ENCODE peak calls at places on chromosomes 7 and 10, in four cellular contexts. L is brain microvascular endothelial cell, Y is AG09319, R is GM10248. K is an unnamed sample.

GRCh38 chr7:90850516-90850915 is 254.4 kb downstream of the CDK14 start:
- DNase-seq in L (no peak), Y (no peak), R (no peak), K (no peak)

GRCh38 chr10:131803863-131804425 is 96.9 kb upstream of the PPP2R2D start:
- DNase-seq in L (no peak), Y (no peak), R (no peak), K (no peak)

GRCh38 chr7:73828107-73828803 is 2.5 kb upstream of the CLDN4 start:
- DNase-seq in L (peak; percentile 57), Y (no peak), R (no peak), K (no peak)

GRCh38 chr10:92574545-92575377 is 868 bp upstream of the IDE start:
- DNase-seq in L (peak; percentile 32), Y (no peak), R (peak; percentile 46), K (no peak)

GRCh38 chr7:112726076-112726475 is 64.1 kb downstream of the TMEM168 start:
- DNase-seq in L (no peak), Y (no peak), R (no peak), K (no peak)

GRCh38 chr10:84256510-84257342 is 11.9 kb downstream of the RGR start:
- DNase-seq in L (peak; percentile 31), Y (no peak), R (peak; percentile 51), K (no peak)

GRCh38 chr7:22658031-22658430 is 69.0 kb upstream of the IL6 start:
- DNase-seq in L (no peak), Y (no peak), R (no peak), K (no peak)

GRCh38 chr10:58609525-58610150 is 97.0 kb downstream of the BICC1 start:
- DNase-seq in L (no peak), Y (no peak), R (no peak), K (no peak)

GRCh38 chr7:130091999-130092398 is 21.7 kb downstream of the KLHDC10 start:
- DNase-seq in L (no peak), Y (no peak), R (no peak), K (no peak)

GRCh38 chr7:130095812-130096211 is 25.5 kb downstream of the KLHDC10 start:
- DNase-seq in L (no peak), Y (peak; percentile 20), R (no peak), K (no peak)

GRCh38 chr7:130092598-130092997 is 22.3 kb downstream of the KLHDC10 start:
- DNase-seq in L (no peak), Y (no peak), R (no peak), K (no peak)

GRCh38 chr7:130099331-130099730 is 29.0 kb downstream of the KLHDC10 start:
- DNase-seq in L (no peak), Y (no peak), R (no peak), K (no peak)

GRCh38 chr7:130096243-130096827 is 26.0 kb downstream of the KLHDC10 start:
- DNase-seq in L (no peak), Y (no peak), R (no peak), K (no peak)
- TF ChIP-seq CTCF in L (peak; percentile 29), Y (peak; percentile 7), R (no peak), K (no peak)

GRCh38 chr10:76631054-76631453 is 1006.6 kb downstream of the KCNMA1 start:
- DNase-seq in L (no peak), Y (no peak), R (no peak), K (no peak)

GRCh38 chr10:76626406-76626805 is 1011.2 kb downstream of the KCNMA1 start:
- DNase-seq in L (no peak), Y (no peak), R (no peak), K (no peak)

GRCh38 chr10:76632158-76633051 is 1005.2 kb downstream of the KCNMA1 start:
- DNase-seq in L (no peak), Y (no peak), R (no peak), K (no peak)

GRCh38 chr10:76624470-76624869 is 1013.1 kb downstream of the KCNMA1 start:
- DNase-seq in L (no peak), Y (no peak), R (peak; percentile 55), K (peak; percentile 55)

GRCh38 chr10:76628801-76629200 is 1008.8 kb downstream of the KCNMA1 start:
- DNase-seq in L (no peak), Y (no peak), R (no peak), K (no peak)
- TF ChIP-seq CTCF in L (no peak), Y (no peak), R (no peak), K (no peak)

GRCh38 chr10:22617516-22617915 is 96.9 kb downstream of the PIP4K2A start:
- DNase-seq in L (no peak), Y (no peak), R (no peak), K (no peak)
- TF ChIP-seq CTCF in L (peak; percentile 24), Y (no peak), R (peak; percentile 16), K (peak; percentile 31)

DNA sequence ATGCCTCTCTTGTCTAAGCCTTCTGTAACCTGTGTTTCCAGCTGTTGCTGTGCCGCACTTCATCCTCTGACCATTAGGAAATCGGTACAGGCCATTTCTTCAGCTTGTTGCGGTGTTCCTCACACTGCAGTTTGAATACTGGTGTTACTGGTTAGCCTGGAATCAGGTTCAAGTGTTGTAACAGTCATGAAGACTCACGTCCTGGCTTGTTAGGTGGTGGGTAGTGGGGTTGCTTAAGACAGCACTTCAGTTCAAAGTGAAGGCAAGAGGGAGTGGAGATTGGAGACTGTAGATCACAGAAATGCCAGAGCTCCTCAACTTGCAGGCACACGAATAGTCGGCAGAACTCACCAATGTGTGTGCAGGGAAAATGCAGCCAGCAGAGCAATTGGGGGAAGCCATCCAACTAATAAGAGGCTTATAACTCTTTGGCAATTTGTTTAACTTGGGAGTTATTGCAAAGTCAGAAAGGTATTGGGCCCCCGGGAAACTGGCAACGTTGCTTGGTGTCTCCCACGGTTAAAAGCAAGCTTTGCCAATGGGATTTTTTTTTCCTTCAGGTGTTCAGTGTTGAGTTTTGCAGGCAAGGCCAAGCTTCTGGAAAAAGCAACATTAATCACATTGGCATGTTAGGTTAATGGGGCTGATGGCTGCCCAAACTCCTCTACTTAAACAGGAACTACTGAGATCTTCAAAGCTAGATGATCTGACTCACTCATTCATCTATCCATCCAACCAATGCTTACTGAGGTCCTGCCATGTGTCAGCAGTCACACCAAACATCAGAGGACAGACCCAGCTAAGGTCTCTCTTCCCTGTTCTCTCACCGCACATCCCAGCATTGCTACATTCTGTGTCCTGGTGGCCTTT is 380.9 kb downstream of the GATA3 start:
- DNase-seq in L (no peak), Y (no peak), R (no peak), K (no peak)
- TF ChIP-seq CTCF in L (no peak), Y (no peak), R (no peak), K (no peak)

DNA sequence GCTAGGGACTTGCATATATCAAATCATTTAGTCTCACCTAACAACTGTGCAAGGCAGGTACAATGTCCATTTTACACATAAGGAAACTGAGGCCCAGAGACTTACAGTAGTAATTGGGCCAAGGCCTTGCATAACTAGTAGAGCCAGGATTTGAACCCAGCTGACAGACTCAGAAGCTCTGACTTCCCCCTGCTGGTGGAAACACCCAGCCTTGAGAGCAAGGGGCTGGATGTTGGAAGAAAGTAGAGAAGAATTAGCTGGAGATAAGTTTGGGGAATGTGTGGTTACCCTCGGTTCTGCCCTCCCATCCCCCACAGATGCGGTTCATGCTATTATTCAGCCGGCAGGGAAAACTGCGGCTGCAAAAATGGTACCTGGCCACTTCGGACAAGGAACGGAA is 2.0 kb downstream of the AP1S1 start:
- DNase-seq in L (no peak), Y (no peak), R (no peak), K (no peak)
- TF ChIP-seq CTCF in L (peak; percentile 53), Y (no peak), R (no peak), K (no peak)

DNA sequence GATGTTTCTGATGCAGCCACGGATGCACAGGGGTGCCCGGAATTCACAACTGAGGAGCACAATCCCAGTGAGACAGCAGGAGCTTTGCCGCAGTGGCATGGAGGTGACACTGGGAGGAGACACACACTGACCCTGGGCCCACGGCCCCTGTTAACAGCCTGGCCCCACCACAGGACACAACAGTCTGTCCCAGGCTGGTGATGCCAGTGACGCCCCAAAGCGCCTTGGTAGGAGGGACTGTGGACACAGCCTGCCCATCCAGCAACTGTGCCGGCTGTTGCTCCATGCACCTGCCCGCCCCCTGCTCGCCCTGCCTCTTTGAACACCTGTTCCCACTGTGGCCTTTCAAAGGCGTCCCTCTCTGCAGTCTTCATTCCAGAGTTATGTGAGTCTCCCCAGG is 49.8 kb downstream of the KLF6 start:
- DNase-seq in L (no peak), Y (no peak), R (no peak), K (no peak)
- TF ChIP-seq CTCF in L (no peak), Y (no peak), R (peak; percentile 33), K (peak; percentile 29)

GRCh38 chr7:46854958-46855473 is 726.9 kb downstream of the TNS3 start:
- DNase-seq in L (peak; percentile 56), Y (no peak), R (no peak), K (no peak)
- TF ChIP-seq CTCF in L (no peak), Y (no peak), R (no peak), K (no peak)

GRCh38 chr7:149785983-149786382 is 12.6 kb upstream of the ZNF467 start:
- DNase-seq in L (no peak), Y (no peak), R (no peak), K (no peak)

GRCh38 chr7:149788300-149788851 is 15.0 kb upstream of the ZNF467 start:
- DNase-seq in L (no peak), Y (no peak), R (no peak), K (no peak)

GRCh38 chr7:149789101-149789500 is 15.7 kb upstream of the ZNF467 start:
- DNase-seq in L (no peak), Y (no peak), R (no peak), K (no peak)

GRCh38 chr7:149785402-149785801 is 12.0 kb upstream of the ZNF467 start:
- DNase-seq in L (no peak), Y (no peak), R (no peak), K (no peak)

GRCh38 chr7:149787428-149788299 is 14.3 kb upstream of the ZNF467 start:
- DNase-seq in L (no peak), Y (no peak), R (no peak), K (no peak)
- TF ChIP-seq CTCF in L (peak; percentile 19), Y (no peak), R (no peak), K (no peak)